ENCODE peak calls at places on chromosomes 7 and 10, in five cellular contexts. F is NCI-H1092 treated with DMSO at 0.1 percent for 48 hours; G is stimulated activated CD4-positive, alpha-beta T cell treated with anti-CD3 and anti-CD28 coated beads, TNF-alpha, amount 100 ng/mL, for 48 hours; J is left lung; W is HCEC 1CT. K is an unnamed sample.

GRCh38 chr10:43384252-43385221 is 13.1 kb downstream of the FXYD4 start:
- DNase-seq in G (no peak), F (no peak), J (peak; percentile 15), W (no peak), K (no peak)

GRCh38 chr7:98250789-98251188 is 1.2 kb downstream of the TECPR1 start:
- DNase-seq in W (no peak), J (no peak), G (no peak), F (no peak), K (no peak)

GRCh38 chr10:29836396-29836795 is 201.6 kb upstream of the SVIL start:
- DNase-seq in G (no peak), F (no peak), J (no peak), W (no peak), K (no peak)

GRCh38 chr7:70700935-70701425 is 431.0 kb upstream of the GALNT17 start:
- DNase-seq in W (no peak), F (no peak), G (no peak), J (no peak), K (no peak)

GRCh38 chr7:1192171-1192676 is 32.2 kb upstream of the ZFAND2A start:
- DNase-seq in G (no peak), J (no peak), F (no peak), W (peak; percentile 93), K (peak; percentile 70)

GRCh38 chr7:83355143-83355542 is 192.5 kb upstream of the PCLO start:
- DNase-seq in W (no peak), G (no peak), F (no peak), J (no peak), K (no peak)

GRCh38 chr10:107616031-107616430 is 451.5 kb upstream of the SORCS1 start:
- DNase-seq in J (no peak), G (no peak), W (peak; percentile 38), F (no peak), K (no peak)

GRCh38 chr10:105188737-105189463 is 547.8 kb downstream of the SORCS3 start:
- DNase-seq in J (no peak), G (no peak), W (no peak), F (no peak), K (no peak)

GRCh38 chr10:78416031-78416800 is 382.6 kb downstream of the RPS24 start:
- DNase-seq in F (no peak), G (no peak), W (peak; percentile 35), J (no peak), K (peak; percentile 85)

GRCh38 chr7:32257632-32258031 is 187.4 kb upstream of the PDE1C start:
- DNase-seq in W (no peak), F (peak; percentile 28), G (no peak), J (no peak), K (no peak)

GRCh38 chr10:52436664-52437063 is 122.6 kb downstream of the DKK1 start:
- DNase-seq in G (no peak), J (no peak), F (no peak), W (no peak), K (peak; percentile 19)

GRCh38 chr10:16995867-16996529 is 133.6 kb downstream of the CUBN start:
- DNase-seq in G (no peak), J (no peak), F (no peak), W (peak; percentile 25), K (peak; percentile 66)

GRCh38 chr7:52017802-52018679 is 701.4 kb upstream of the COBL start:
- DNase-seq in W (no peak), J (no peak), G (no peak), F (no peak), K (no peak)

GRCh38 chr7:68203246-68203645 is 1206.6 kb downstream of the TYW1 start:
- DNase-seq in F (no peak), W (no peak), J (no peak), G (no peak), K (no peak)

GRCh38 chr10:30491204-30491603 is 57.2 kb downstream of the MAP3K8 start:
- DNase-seq in J (no peak), F (no peak), G (no peak), W (peak; percentile 83), K (peak; percentile 50)

GRCh38 chr10:70742537-70743429 is 42.4 kb downstream of the TBATA start:
- DNase-seq in W (peak; percentile 56), F (no peak), G (no peak), J (peak; percentile 71), K (no peak)

GRCh38 chr7:44073664-44074348 is 8.4 kb upstream of the PGAM2 start:
- DNase-seq in W (no peak), F (no peak), G (peak; percentile 29), J (peak; percentile 90), K (peak; percentile 70)

GRCh38 chr10:122847782-122848604 is 2.3 kb upstream of the CUZD1 start:
- DNase-seq in W (no peak), F (peak; percentile 2), G (no peak), J (no peak), K (no peak)

GRCh38 chr7:11170160-11170559 is 196.5 kb downstream of the PHF14 start:
- DNase-seq in W (no peak), G (no peak), J (no peak), F (peak; percentile 93), K (no peak)

GRCh38 chr7:115009139-115009538 is 87.2 kb downstream of the MDFIC start:
- DNase-seq in W (peak; percentile 27), J (no peak), G (no peak), F (no peak), K (no peak)

GRCh38 chr10:88946200-88946599 is 6.4 kb downstream of the ACTA2 start:
- DNase-seq in J (no peak), W (no peak), G (no peak), F (no peak), K (no peak)

GRCh38 chr7:45712057-45712689 is 138.0 kb downstream of the ADCY1 start:
- DNase-seq in G (no peak), J (no peak), W (no peak), F (no peak), K (no peak)

GRCh38 chr7:84455788-84456187 is 261.2 kb upstream of the SEMA3A start:
- DNase-seq in W (peak; percentile 47), F (no peak), G (no peak), J (no peak), K (no peak)

GRCh38 chr10:71981024-71981867 is 17.1 kb downstream of the CHST3 start:
- DNase-seq in G (no peak), W (no peak), J (no peak), F (no peak), K (no peak)

GRCh38 chr10:16828114-16828568 is 10.9 kb upstream of the RSU1 start:
- DNase-seq in G (peak; percentile 18), J (no peak), W (peak; percentile 78), F (peak; percentile 62), K (peak; percentile 79)

GRCh38 chr10:90167174-90168064 is 466.0 kb downstream of the KIF20B start:
- DNase-seq in J (no peak), F (no peak), W (peak; percentile 86), G (no peak), K (no peak)

GRCh38 chr7:158094671-158095256 is 492.9 kb downstream of the PTPRN2 start:
- DNase-seq in W (no peak), F (no peak), J (no peak), G (no peak), K (no peak)